ENCODE peak calls at places on chromosomes 13 and 19, in five cellular contexts. One of them, this sample, is unnamed.
A peak's percentile ranks its signal among the peaks of the same experiment; 100 is the strongest.

GRCh38 chr19:12938536-12939291 is at the start of gene CALR:
- DNase-seq in CD4-positive, alpha-beta T cell: no peak
- DNase-seq in heart left ventricle: peak; percentile 50
- DNase-seq in ascending aorta: no peak
- DNase-seq in heart right ventricle: peak; percentile 47
- DNase-seq in this sample: no peak

GRCh38 chr13:54591540-54591939 is 1562.9 kb downstream of the OLFM4 start:
- DNase-seq in CD4-positive, alpha-beta T cell: no peak
- DNase-seq in heart left ventricle: no peak
- DNase-seq in ascending aorta: no peak
- DNase-seq in heart right ventricle: no peak
- DNase-seq in this sample: no peak

GRCh38 chr13:106104281-106104901 is 431.1 kb downstream of the EFNB2 start:
- DNase-seq in CD4-positive, alpha-beta T cell: no peak
- DNase-seq in heart left ventricle: no peak
- DNase-seq in ascending aorta: no peak
- DNase-seq in heart right ventricle: no peak
- DNase-seq in this sample: no peak

GRCh38 chr13:51153527-51153926 is 42.5 kb upstream of the C13orf42 start:
- DNase-seq in CD4-positive, alpha-beta T cell: no peak
- DNase-seq in heart left ventricle: no peak
- DNase-seq in ascending aorta: no peak
- DNase-seq in heart right ventricle: no peak
- DNase-seq in this sample: no peak

GRCh38 chr19:11401808-11402543 is 17.1 kb downstream of the RGL3 start:
- DNase-seq in CD4-positive, alpha-beta T cell: no peak
- DNase-seq in heart left ventricle: no peak
- DNase-seq in ascending aorta: no peak
- DNase-seq in heart right ventricle: no peak
- DNase-seq in this sample: no peak

GRCh38 chr19:46107371-46107770 is 17.1 kb downstream of the IGFL3 start:
- DNase-seq in CD4-positive, alpha-beta T cell: no peak
- DNase-seq in heart left ventricle: no peak
- DNase-seq in ascending aorta: no peak
- DNase-seq in heart right ventricle: no peak
- DNase-seq in this sample: no peak

GRCh38 chr19:18338471-18339001 is 1.9 kb upstream of the PGPEP1 start:
- DNase-seq in CD4-positive, alpha-beta T cell: no peak
- DNase-seq in heart left ventricle: no peak
- DNase-seq in ascending aorta: no peak
- DNase-seq in heart right ventricle: no peak
- DNase-seq in this sample: peak; percentile 26

GRCh38 chr13:23367907-23368306 is 65.6 kb downstream of the SACS start:
- DNase-seq in CD4-positive, alpha-beta T cell: no peak
- DNase-seq in heart left ventricle: no peak
- DNase-seq in ascending aorta: no peak
- DNase-seq in heart right ventricle: no peak
- DNase-seq in this sample: no peak

GRCh38 chr19:40165362-40165937 is 25.8 kb upstream of the MAP3K10 start:
- DNase-seq in CD4-positive, alpha-beta T cell: peak; percentile 36
- DNase-seq in heart left ventricle: peak; percentile 49
- DNase-seq in ascending aorta: no peak
- DNase-seq in heart right ventricle: peak; percentile 46
- DNase-seq in this sample: peak; percentile 35

GRCh38 chr13:29771247-29771646 is 79.2 kb downstream of the UBL3 start:
- DNase-seq in CD4-positive, alpha-beta T cell: no peak
- DNase-seq in heart left ventricle: no peak
- DNase-seq in ascending aorta: no peak
- DNase-seq in heart right ventricle: no peak
- DNase-seq in this sample: no peak

GRCh38 chr13:103161476-103161875 is 95.3 kb upstream of the SLC10A2 start:
- DNase-seq in CD4-positive, alpha-beta T cell: no peak
- DNase-seq in heart left ventricle: no peak
- DNase-seq in ascending aorta: no peak
- DNase-seq in heart right ventricle: no peak
- DNase-seq in this sample: no peak

GRCh38 chr19:5430237-5430636 is 25.0 kb upstream of the ZNRF4 start:
- DNase-seq in CD4-positive, alpha-beta T cell: no peak
- DNase-seq in heart left ventricle: no peak
- DNase-seq in ascending aorta: no peak
- DNase-seq in heart right ventricle: no peak
- DNase-seq in this sample: no peak

GRCh38 chr19:10288662-10289166 is 1.0 kb upstream of the ICAM5 start:
- DNase-seq in CD4-positive, alpha-beta T cell: no peak
- DNase-seq in heart left ventricle: no peak
- DNase-seq in ascending aorta: no peak
- DNase-seq in heart right ventricle: no peak
- DNase-seq in this sample: no peak

GRCh38 chr13:99749627-99750026 is 221.9 kb downstream of the ZIC5 start:
- DNase-seq in CD4-positive, alpha-beta T cell: no peak
- DNase-seq in heart left ventricle: no peak
- DNase-seq in ascending aorta: no peak
- DNase-seq in heart right ventricle: no peak
- DNase-seq in this sample: no peak

GRCh38 chr13:52646967-52647366 is 4.7 kb downstream of the HNRNPA1L2 start:
- DNase-seq in CD4-positive, alpha-beta T cell: no peak
- DNase-seq in heart left ventricle: no peak
- DNase-seq in ascending aorta: no peak
- DNase-seq in heart right ventricle: no peak
- DNase-seq in this sample: no peak

GRCh38 chr19:15631817-15632216 is 8.9 kb upstream of the CYP4F3 start:
- DNase-seq in CD4-positive, alpha-beta T cell: peak; percentile 10
- DNase-seq in heart left ventricle: no peak
- DNase-seq in ascending aorta: no peak
- DNase-seq in heart right ventricle: no peak
- DNase-seq in this sample: no peak

GRCh38 chr19:43464089-43464775 is 1.2 kb downstream of the LYPD3 start:
- DNase-seq in CD4-positive, alpha-beta T cell: no peak
- DNase-seq in heart left ventricle: peak; percentile 85
- DNase-seq in ascending aorta: peak; percentile 27
- DNase-seq in heart right ventricle: peak; percentile 80
- DNase-seq in this sample: peak; percentile 42

GRCh38 chr13:79456051-79456450 is 24.9 kb upstream of the NDFIP2 start:
- DNase-seq in CD4-positive, alpha-beta T cell: no peak
- DNase-seq in heart left ventricle: no peak
- DNase-seq in ascending aorta: no peak
- DNase-seq in heart right ventricle: no peak
- DNase-seq in this sample: no peak

GRCh38 chr13:108495686-108496363 is 133.6 kb upstream of the MYO16 start:
- DNase-seq in CD4-positive, alpha-beta T cell: no peak
- DNase-seq in heart left ventricle: no peak
- DNase-seq in ascending aorta: no peak
- DNase-seq in heart right ventricle: no peak
- DNase-seq in this sample: no peak

GRCh38 chr19:30159636-30160035 is 212.5 kb upstream of the ZNF536 start:
- DNase-seq in CD4-positive, alpha-beta T cell: no peak
- DNase-seq in heart left ventricle: no peak
- DNase-seq in ascending aorta: no peak
- DNase-seq in heart right ventricle: no peak
- DNase-seq in this sample: no peak

GRCh38 chr13:42594577-42595571 is 20.9 kb downstream of the TNFSF11 start:
- DNase-seq in CD4-positive, alpha-beta T cell: peak; percentile 27
- DNase-seq in heart left ventricle: peak; percentile 37
- DNase-seq in ascending aorta: no peak
- DNase-seq in heart right ventricle: no peak
- DNase-seq in this sample: peak; percentile 60

GRCh38 chr19:917323-918151 is at the start of gene KISS1R:
- DNase-seq in CD4-positive, alpha-beta T cell: peak; percentile 50
- DNase-seq in heart left ventricle: no peak
- DNase-seq in ascending aorta: no peak
- DNase-seq in heart right ventricle: no peak
- DNase-seq in this sample: no peak

GRCh38 chr19:50657672-50658437 is 8.6 kb downstream of the C19orf81 start:
- DNase-seq in CD4-positive, alpha-beta T cell: peak; percentile 53
- DNase-seq in heart left ventricle: peak; percentile 93
- DNase-seq in ascending aorta: peak; percentile 73
- DNase-seq in heart right ventricle: peak; percentile 81
- DNase-seq in this sample: peak; percentile 78

GRCh38 chr13:42924290-42924803 is 67.7 kb downstream of the EPSTI1 start:
- DNase-seq in CD4-positive, alpha-beta T cell: no peak
- DNase-seq in heart left ventricle: no peak
- DNase-seq in ascending aorta: no peak
- DNase-seq in heart right ventricle: no peak
- DNase-seq in this sample: no peak

GRCh38 chr19:10193666-10194499 is 870 bp downstream of the DNMT1 start:
- DNase-seq in CD4-positive, alpha-beta T cell: no peak
- DNase-seq in heart left ventricle: no peak
- DNase-seq in ascending aorta: no peak
- DNase-seq in heart right ventricle: no peak
- DNase-seq in this sample: no peak